ENCODE peak calls at places on chromosomes 3 and 15, in five cellular contexts. U is AG04449; C is memory B cell; Q is HT1080; O is activated CD4-positive, CD25-positive, alpha-beta regulatory T cell treated with anti-CD3 and anti-CD28 coated beads, Interleukin-2, amount 50 U/mL, for 72 hours. R is an unnamed sample.

GRCh38 chr3:153111056-153111455 is 51.0 kb upstream of the RAP2B start:
- DNase-seq in U (no peak), C (no peak), Q (no peak), O (no peak), R (no peak)

GRCh38 chr3:30934208-30934550 is 39.7 kb upstream of the GADL1 start:
- DNase-seq in U (no peak), C (no peak), Q (peak), O (no peak), R (no peak)

GRCh38 chr3:33884204-33884561 is 85.8 kb downstream of the PDCD6IP start:
- DNase-seq in U (no peak), C (no peak), Q (peak), O (no peak), R (no peak)

GRCh38 chr3:69716119-69716518 is 23.1 kb upstream of the MITF start:
- DNase-seq in U (no peak), C (no peak), Q (no peak), O (no peak), R (no peak)

GRCh38 chr3:123410149-123410515 is 38.8 kb downstream of the ADCY5 start:
- DNase-seq in U (no peak), C (no peak), Q (no peak), O (no peak), R (no peak)

GRCh38 chr3:24482306-24482705 is 12.3 kb downstream of the THRB start:
- DNase-seq in U (no peak), C (no peak), Q (no peak), O (no peak), R (no peak)

GRCh38 chr15:65286069-65286703 is 497 bp downstream of the PARP16 start:
- DNase-seq in U (no peak), C (peak), Q (peak), O (no peak), R (peak)

GRCh38 chr3:18237251-18238005 is 187.7 kb downstream of the SATB1 start:
- DNase-seq in U (peak), C (no peak), Q (peak), O (no peak), R (no peak)

GRCh38 chr15:92623435-92623834 is 32.1 kb downstream of the FAM174B start:
- DNase-seq in U (no peak), C (no peak), Q (no peak), O (no peak), R (no peak)

GRCh38 chr15:80264031-80264430 is 12.0 kb upstream of the CTXND1 start:
- DNase-seq in U (no peak), C (no peak), Q (no peak), O (no peak), R (no peak)

GRCh38 chr15:96072821-96073220 is 257.7 kb upstream of the NR2F2 start:
- DNase-seq in U (no peak), C (no peak), Q (no peak), O (no peak), R (no peak)

GRCh38 chr3:104909188-104909587 is 457.5 kb upstream of the ALCAM start:
- DNase-seq in U (peak), C (no peak), Q (peak), O (no peak), R (no peak)

GRCh38 chr15:82943176-82943575 is 9.3 kb downstream of the HOMER2 start:
- DNase-seq in U (no peak), C (no peak), Q (peak), O (no peak), R (no peak)

GRCh38 chr3:187922704-187923393 is 177.6 kb upstream of the BCL6 start:
- DNase-seq in U (peak), C (no peak), Q (peak), O (no peak), R (no peak)

GRCh38 chr15:78207641-78208340 is 26.6 kb downstream of the ACSBG1 start:
- DNase-seq in U (no peak), C (no peak), Q (no peak), O (peak), R (no peak)

GRCh38 chr3:157226173-157226847 is 66.4 kb upstream of the CCNL1 start:
- DNase-seq in U (no peak), C (no peak), Q (peak), O (no peak), R (no peak)

GRCh38 chr3:63824309-63824708 is 5.2 kb downstream of the C3orf49 start:
- DNase-seq in U (peak), C (no peak), Q (peak), O (no peak), R (no peak)